ENCODE peak calls at places on chromosome 17, in four cellular contexts. A is Peyer's patch, E is NT2/D1, V is A549. L is an unnamed sample.
A peak's percentile ranks its signal among the peaks of the same experiment; 100 is the strongest.

GRCh38 chr17:50557265-50558029 is 3.1 kb upstream of the CACNA1G start:
- DNase-seq in E (no peak), A (no peak), V (no peak), L (no peak)

GRCh38 chr17:44314869-44315661 is 6.7 kb downstream of the RUNDC3A start:
- DNase-seq in E (peak; percentile 28), A (no peak), V (peak; percentile 73), L (no peak)

GRCh38 chr17:42407289-42407836 is 15.7 kb downstream of the CAVIN1 start:
- DNase-seq in A (peak; percentile 91), V (peak; percentile 89), E (no peak), L (peak; percentile 72)

GRCh38 chr17:76147211-76148014 is 6.4 kb upstream of the FOXJ1 start:
- DNase-seq in V (no peak), A (peak; percentile 42), E (no peak), L (no peak)

GRCh38 chr17:77581480-77581879 is 377.0 kb upstream of the TNRC6C start:
- DNase-seq in V (peak; percentile 45), A (peak; percentile 1), E (no peak), L (no peak)

GRCh38 chr17:81480140-81480917 is 32.3 kb downstream of the ACTG1 start:
- DNase-seq in V (peak; percentile 56), E (no peak), A (no peak), L (no peak)

GRCh38 chr17:81241648-81242420 is 2.7 kb downstream of the NDUFAF8 start:
- DNase-seq in A (peak; percentile 80), V (peak; percentile 63), E (peak; percentile 44), L (peak; percentile 60)

GRCh38 chr17:65554568-65555223 is 6.8 kb downstream of the AXIN2 start:
- DNase-seq in A (no peak), V (no peak), E (no peak), L (no peak)

GRCh38 chr17:73822371-73822770 is 178.1 kb upstream of the SDK2 start:
- DNase-seq in E (no peak), V (no peak), A (no peak), L (peak; percentile 14)

GRCh38 chr17:30380106-30380420 is 1.3 kb downstream of the CPD start:
- DNase-seq in V (no peak), E (no peak), A (no peak), L (no peak)

GRCh38 chr17:29048440-29049360 is 5.8 kb downstream of the PIPOX start:
- DNase-seq in E (no peak), A (no peak), V (no peak), L (no peak)

GRCh38 chr17:73776978-73777567 is 132.8 kb upstream of the SDK2 start:
- DNase-seq in A (no peak), V (no peak), E (no peak), L (no peak)

GRCh38 chr17:35252646-35253045 is 9.8 kb downstream of the SLFN5 start:
- DNase-seq in A (no peak), V (no peak), E (no peak), L (no peak)

GRCh38 chr17:53462393-53462811 is 360.3 kb upstream of the KIF2B start:
- DNase-seq in A (no peak), E (no peak), V (no peak), L (no peak)

GRCh38 chr17:61248399-61248798 is 151.2 kb upstream of the TBX2 start:
- DNase-seq in E (no peak), A (peak; percentile 76), V (peak; percentile 71), L (no peak)

GRCh38 chr17:79655672-79656290 is 44.9 kb upstream of the RBFOX3 start:
- DNase-seq in A (no peak), E (no peak), V (no peak), L (no peak)

GRCh38 chr17:21016826-21017225 is 26.0 kb downstream of the USP22 start:
- DNase-seq in A (no peak), E (no peak), V (no peak), L (no peak)

GRCh38 chr17:58756246-58757161 is 850 bp downstream of the PPM1E start:
- DNase-seq in A (no peak), E (no peak), V (no peak), L (no peak)

GRCh38 chr17:4354862-4355514 is 11.5 kb downstream of the UBE2G1 start:
- DNase-seq in V (no peak), A (no peak), E (no peak), L (no peak)

GRCh38 chr17:79393358-79394038 is 217.4 kb downstream of the RBFOX3 start:
- DNase-seq in A (peak; percentile 88), V (peak; percentile 69), E (peak; percentile 44), L (peak; percentile 48)

GRCh38 chr17:20968913-20969616 is 73.7 kb downstream of the USP22 start:
- DNase-seq in E (no peak), A (peak; percentile 63), V (no peak), L (no peak)

GRCh38 chr17:64016248-64016784 is 4.1 kb downstream of the ICAM2 start:
- DNase-seq in V (no peak), A (peak; percentile 45), E (no peak), L (no peak)

GRCh38 chr17:68456529-68457167 is 648 bp downstream of the WIPI1 start:
- DNase-seq in V (peak; percentile 84), E (peak; percentile 47), A (peak; percentile 81), L (no peak)

GRCh38 chr17:15398291-15398690 is 56.9 kb upstream of the TEKT3 start:
- DNase-seq in V (no peak), A (no peak), E (no peak), L (no peak)

GRCh38 chr17:80673152-80673920 is 128.7 kb downstream of the RPTOR start:
- DNase-seq in E (no peak), V (no peak), A (no peak), L (peak; percentile 74)

GRCh38 chr17:67628580-67629013 is 89.1 kb upstream of the NOL11 start:
- DNase-seq in E (no peak), V (peak; percentile 20), A (no peak), L (no peak)

DNA sequence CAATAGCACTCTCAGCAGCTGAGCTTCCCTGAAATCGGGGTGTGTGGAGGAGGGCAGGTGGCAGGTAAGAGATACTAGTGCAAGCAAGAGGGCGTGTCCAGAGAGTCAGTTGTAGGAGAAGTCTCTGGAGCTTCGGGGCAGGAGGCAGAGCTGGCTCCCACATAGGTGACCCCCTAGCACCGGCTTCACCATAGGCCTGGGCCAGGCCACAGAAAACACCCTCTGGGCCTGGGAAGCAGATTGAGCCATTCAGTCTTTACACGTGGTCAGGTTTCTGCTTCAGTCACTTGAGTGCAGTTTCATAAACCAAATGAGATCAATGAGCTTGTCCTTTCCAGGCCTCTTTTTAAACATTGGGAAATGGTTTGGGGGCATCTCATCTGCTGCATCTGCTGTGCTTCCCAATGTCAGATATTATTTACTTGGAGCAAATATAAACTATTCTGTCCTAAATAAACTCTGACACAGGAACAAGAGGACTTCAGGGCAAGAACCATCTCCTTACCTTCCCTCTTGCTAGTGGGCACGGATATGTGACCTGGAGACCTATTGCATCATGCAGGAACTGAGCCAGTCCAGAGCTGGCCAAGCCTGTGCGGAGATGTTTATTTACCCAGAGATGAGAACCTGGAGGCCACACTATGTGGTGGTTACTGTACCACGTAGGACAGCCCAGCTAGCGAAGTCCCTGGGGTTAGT is 16.1 kb downstream of the CCR7 start:
- DNase-seq in E (no peak), V (peak; percentile 99), A (peak; percentile 63), L (no peak)
- H3K4me1 ChIP-seq in E (peaks cover 11% of the 10 kb centered on the region), V (peaks cover 83% of the 10 kb centered on the region), A (peaks cover 35% of the 10 kb centered on the region), L (peaks cover 81% of the 10 kb centered on the region)

DNA sequence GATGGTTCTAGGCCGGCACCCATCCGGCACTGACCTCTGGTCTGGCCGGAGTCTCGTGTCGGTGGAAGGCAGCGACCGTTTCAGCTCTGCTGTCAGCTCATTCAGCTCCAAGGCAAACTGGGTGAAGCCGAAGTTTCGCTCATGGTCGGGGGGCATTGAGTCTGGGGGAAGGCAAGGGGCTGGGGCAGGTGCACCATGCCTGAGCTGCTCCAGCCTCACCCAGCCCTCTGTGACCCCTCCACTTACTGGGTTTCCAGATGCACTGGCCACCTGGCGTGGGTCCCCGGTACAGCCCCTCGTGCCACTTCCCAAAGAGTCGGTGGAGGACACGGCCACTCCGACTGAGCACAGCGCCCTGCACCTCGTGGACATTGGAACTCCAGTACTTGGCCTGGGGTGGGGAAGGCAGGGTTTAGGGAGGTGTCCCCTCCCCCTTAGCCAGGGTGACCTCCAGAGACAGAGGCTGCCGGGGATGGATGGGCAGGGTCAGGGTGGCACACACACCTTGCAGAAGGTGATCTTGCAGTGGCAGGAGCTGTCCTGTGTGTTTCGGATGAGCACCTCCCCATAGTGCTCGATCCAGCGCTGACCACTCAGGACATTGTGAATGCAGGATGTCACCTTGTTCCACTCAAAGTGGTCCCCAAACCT is 12.6 kb downstream of the OSBPL7 start:
- DNase-seq in E (no peak), V (no peak), A (peak; percentile 39), L (no peak)
- H3K4me1 ChIP-seq in E (peaks cover 10% of the 10 kb centered on the region), V (peaks cover 25% of the 10 kb centered on the region), A (peaks cover 23% of the 10 kb centered on the region), L (no peaks in the 10 kb centered on the region)

GRCh38 chr17:9984768-9985167 is 79.7 kb upstream of the RCVRN start:
- DNase-seq in E (no peak), A (no peak), V (no peak), L (no peak)

GRCh38 chr17:9986754-9987382 is 81.8 kb upstream of the RCVRN start:
- DNase-seq in A (no peak), E (no peak), V (no peak), L (no peak)

GRCh38 chr17:9985622-9986021 is 80.6 kb upstream of the RCVRN start:
- DNase-seq in A (no peak), V (no peak), E (no peak), L (no peak)

GRCh38 chr17:9991351-9991750 is 86.3 kb upstream of the RCVRN start:
- DNase-seq in V (no peak), E (no peak), A (no peak), L (no peak)

DNA sequence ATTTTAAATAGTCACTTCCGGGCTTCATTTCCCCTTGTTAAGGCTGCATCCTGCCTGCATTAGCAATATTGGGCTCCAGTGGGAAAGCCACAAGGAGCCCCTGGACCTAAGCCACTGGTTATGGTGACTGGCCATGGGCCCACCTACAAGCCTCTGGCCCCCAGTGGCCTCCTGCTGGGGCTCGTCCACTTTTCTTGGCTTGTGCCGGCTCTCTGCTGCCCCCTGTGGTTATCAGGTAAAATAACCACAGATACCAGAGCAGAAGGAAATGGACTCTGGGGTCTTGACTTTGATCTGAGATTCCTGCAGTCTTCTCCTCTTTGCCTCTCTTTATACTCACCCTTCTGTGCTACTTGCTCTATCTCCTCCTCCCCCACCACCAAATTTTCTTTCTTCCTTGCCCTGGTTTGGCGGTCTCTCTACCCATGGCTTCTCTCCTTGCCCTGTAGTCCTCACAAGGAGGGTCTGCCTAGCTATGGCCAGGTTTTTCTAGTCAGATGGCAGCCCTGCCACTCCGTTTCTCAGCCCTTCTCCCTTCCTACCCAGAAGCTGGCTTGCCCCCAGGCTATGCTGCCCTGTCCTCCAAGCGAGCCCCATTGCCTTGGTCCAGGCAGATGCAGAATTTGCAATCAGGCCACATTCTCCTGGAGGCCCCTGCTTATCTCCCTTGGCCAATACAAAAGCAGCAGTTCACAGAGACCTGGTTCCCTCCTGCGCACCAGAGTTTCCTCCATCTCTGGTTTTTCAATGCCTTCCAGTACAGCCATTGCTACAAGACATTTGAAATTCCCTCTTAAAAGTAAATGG is 82.9 kb upstream of the RCVRN start:
- DNase-seq in A (no peak), V (peak; percentile 57), E (peak; percentile 11), L (no peak)
- H3K4me1 ChIP-seq in A (no peaks in the 10 kb centered on the region), V (no peaks in the 10 kb centered on the region), E (peaks cover 2% of the 10 kb centered on the region), L (no peaks in the 10 kb centered on the region)

DNA sequence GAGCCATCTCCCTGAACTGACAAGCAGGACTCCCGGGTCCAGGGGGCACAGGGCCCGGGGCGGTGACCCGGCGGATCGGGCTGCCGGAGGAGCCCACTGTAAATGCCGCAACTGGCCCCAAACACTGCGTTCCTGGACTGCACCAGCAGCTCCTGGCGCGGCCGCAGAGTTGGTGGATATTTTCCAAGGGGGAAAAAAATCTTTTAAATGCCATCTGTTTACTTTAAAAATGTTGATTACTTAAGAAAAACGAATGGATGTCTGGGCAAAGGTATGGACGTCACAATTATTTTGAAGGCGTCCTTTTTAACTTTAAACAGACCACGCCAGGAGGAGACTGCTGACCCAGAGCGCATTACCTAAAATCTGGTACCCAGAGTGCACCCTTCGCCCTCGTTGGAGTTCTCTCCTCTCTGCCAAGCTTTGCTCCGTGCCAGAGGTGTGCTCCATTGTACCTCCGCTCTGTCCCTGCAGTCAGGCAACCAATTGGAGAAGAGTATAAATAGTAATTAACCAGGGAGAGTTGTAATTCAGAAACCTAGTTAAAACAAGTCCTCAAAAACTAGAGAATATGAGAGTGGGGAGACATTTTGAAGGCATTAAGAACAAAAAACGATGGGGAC is 3.5 kb downstream of the HS3ST3B1 start:
- DNase-seq in V (no peak), A (no peak), E (no peak), L (no peak)
- H3K4me1 ChIP-seq in V (peaks cover 24% of the 10 kb centered on the region), A (peaks cover 37% of the 10 kb centered on the region), E (peaks cover 6% of the 10 kb centered on the region), L (peaks cover 73% of the 10 kb centered on the region)